ENCODE peak calls at places on chromosome 15, in ten cellular contexts. One of them, this sample, is unnamed.

GRCh38 chr15:84734794-84735479 is 13.5 kb upstream of the ZNF592 start:
- DNase-seq in Caki2: peak
- DNase-seq in bronchial epithelial cell: peak
- DNase-seq in breast epithelium: peak
- DNase-seq in nephron progenitor cell: peak
- DNase-seq in cardiac fibroblast: peak
- DNase-seq in kidney: no peak
- DNase-seq in cardiac muscle cell: peak
- DNase-seq in NCI-H774: peak
- DNase-seq in activated naive CD4-positive, alpha-beta T cell treated with anti-CD3 and anti-CD28 coated beads, Interleukin-2, amount 10 ng/mL, durations not matched to agents 7 days and 5 days: peak
- DNase-seq in this sample: peak

GRCh38 chr15:22968356-22968755 is 11.8 kb downstream of the CYFIP1 start:
- DNase-seq in breast epithelium: no peak
- DNase-seq in cardiac fibroblast: peak
- DNase-seq in NCI-H774: no peak
- DNase-seq in kidney: no peak
- DNase-seq in bronchial epithelial cell: peak
- DNase-seq in Caki2: no peak
- DNase-seq in nephron progenitor cell: no peak
- DNase-seq in cardiac muscle cell: peak
- DNase-seq in activated naive CD4-positive, alpha-beta T cell treated with anti-CD3 and anti-CD28 coated beads, Interleukin-2, amount 10 ng/mL, durations not matched to agents 7 days and 5 days: no peak
- DNase-seq in this sample: no peak

GRCh38 chr15:85097706-85098105 is 116.0 kb downstream of the PDE8A start:
- DNase-seq in activated naive CD4-positive, alpha-beta T cell treated with anti-CD3 and anti-CD28 coated beads, Interleukin-2, amount 10 ng/mL, durations not matched to agents 7 days and 5 days: no peak
- DNase-seq in kidney: no peak
- DNase-seq in cardiac muscle cell: peak
- DNase-seq in bronchial epithelial cell: peak
- DNase-seq in Caki2: no peak
- DNase-seq in nephron progenitor cell: no peak
- DNase-seq in breast epithelium: no peak
- DNase-seq in NCI-H774: no peak
- DNase-seq in cardiac fibroblast: peak
- DNase-seq in this sample: no peak

GRCh38 chr15:73907018-73907394 is 19.3 kb upstream of the LOXL1 start:
- DNase-seq in activated naive CD4-positive, alpha-beta T cell treated with anti-CD3 and anti-CD28 coated beads, Interleukin-2, amount 10 ng/mL, durations not matched to agents 7 days and 5 days: no peak
- DNase-seq in nephron progenitor cell: no peak
- DNase-seq in Caki2: no peak
- DNase-seq in kidney: no peak
- DNase-seq in NCI-H774: no peak
- DNase-seq in cardiac fibroblast: no peak
- DNase-seq in cardiac muscle cell: no peak
- DNase-seq in bronchial epithelial cell: no peak
- DNase-seq in breast epithelium: no peak
- DNase-seq in this sample: no peak

GRCh38 chr15:65263313-65263712 is 23.4 kb downstream of the PARP16 start:
- DNase-seq in kidney: no peak
- DNase-seq in cardiac muscle cell: no peak
- DNase-seq in bronchial epithelial cell: no peak
- DNase-seq in nephron progenitor cell: no peak
- DNase-seq in Caki2: no peak
- DNase-seq in activated naive CD4-positive, alpha-beta T cell treated with anti-CD3 and anti-CD28 coated beads, Interleukin-2, amount 10 ng/mL, durations not matched to agents 7 days and 5 days: no peak
- DNase-seq in cardiac fibroblast: no peak
- DNase-seq in NCI-H774: no peak
- DNase-seq in breast epithelium: no peak
- DNase-seq in this sample: no peak

GRCh38 chr15:85474700-85475316 is 94.4 kb downstream of the AKAP13 start:
- DNase-seq in cardiac fibroblast: no peak
- DNase-seq in Caki2: no peak
- DNase-seq in cardiac muscle cell: no peak
- DNase-seq in bronchial epithelial cell: peak
- DNase-seq in NCI-H774: no peak
- DNase-seq in nephron progenitor cell: no peak
- DNase-seq in kidney: no peak
- DNase-seq in breast epithelium: no peak
- DNase-seq in activated naive CD4-positive, alpha-beta T cell treated with anti-CD3 and anti-CD28 coated beads, Interleukin-2, amount 10 ng/mL, durations not matched to agents 7 days and 5 days: no peak
- DNase-seq in this sample: no peak

GRCh38 chr15:89790661-89791060 is 14.5 kb downstream of the MESP2 start:
- DNase-seq in Caki2: no peak
- DNase-seq in bronchial epithelial cell: no peak
- DNase-seq in breast epithelium: no peak
- DNase-seq in cardiac fibroblast: no peak
- DNase-seq in nephron progenitor cell: no peak
- DNase-seq in kidney: peak
- DNase-seq in NCI-H774: no peak
- DNase-seq in activated naive CD4-positive, alpha-beta T cell treated with anti-CD3 and anti-CD28 coated beads, Interleukin-2, amount 10 ng/mL, durations not matched to agents 7 days and 5 days: peak
- DNase-seq in cardiac muscle cell: no peak
- DNase-seq in this sample: no peak

GRCh38 chr15:84788500-84788899 is 28.7 kb upstream of the ALPK3 start:
- DNase-seq in cardiac muscle cell: peak
- DNase-seq in cardiac fibroblast: no peak
- DNase-seq in breast epithelium: no peak
- DNase-seq in kidney: no peak
- DNase-seq in NCI-H774: no peak
- DNase-seq in bronchial epithelial cell: no peak
- DNase-seq in activated naive CD4-positive, alpha-beta T cell treated with anti-CD3 and anti-CD28 coated beads, Interleukin-2, amount 10 ng/mL, durations not matched to agents 7 days and 5 days: no peak
- DNase-seq in Caki2: no peak
- DNase-seq in nephron progenitor cell: no peak
- DNase-seq in this sample: no peak

GRCh38 chr15:31609243-31609642 is 282.6 kb downstream of the KLF13 start:
- DNase-seq in bronchial epithelial cell: peak
- DNase-seq in cardiac muscle cell: no peak
- DNase-seq in nephron progenitor cell: no peak
- DNase-seq in kidney: no peak
- DNase-seq in breast epithelium: no peak
- DNase-seq in activated naive CD4-positive, alpha-beta T cell treated with anti-CD3 and anti-CD28 coated beads, Interleukin-2, amount 10 ng/mL, durations not matched to agents 7 days and 5 days: no peak
- DNase-seq in cardiac fibroblast: peak
- DNase-seq in Caki2: no peak
- DNase-seq in NCI-H774: no peak
- DNase-seq in this sample: no peak

GRCh38 chr15:74951006-74951405 is 5.6 kb downstream of the RPP25 start:
- DNase-seq in breast epithelium: no peak
- DNase-seq in bronchial epithelial cell: no peak
- DNase-seq in activated naive CD4-positive, alpha-beta T cell treated with anti-CD3 and anti-CD28 coated beads, Interleukin-2, amount 10 ng/mL, durations not matched to agents 7 days and 5 days: no peak
- DNase-seq in kidney: peak
- DNase-seq in cardiac fibroblast: no peak
- DNase-seq in nephron progenitor cell: no peak
- DNase-seq in Caki2: no peak
- DNase-seq in NCI-H774: no peak
- DNase-seq in cardiac muscle cell: no peak
- DNase-seq in this sample: no peak

GRCh38 chr15:62756995-62757360 is 285.6 kb upstream of the TPM1 start:
- DNase-seq in Caki2: no peak
- DNase-seq in cardiac muscle cell: no peak
- DNase-seq in NCI-H774: no peak
- DNase-seq in kidney: no peak
- DNase-seq in nephron progenitor cell: no peak
- DNase-seq in cardiac fibroblast: no peak
- DNase-seq in activated naive CD4-positive, alpha-beta T cell treated with anti-CD3 and anti-CD28 coated beads, Interleukin-2, amount 10 ng/mL, durations not matched to agents 7 days and 5 days: no peak
- DNase-seq in breast epithelium: no peak
- DNase-seq in bronchial epithelial cell: no peak
- DNase-seq in this sample: no peak

GRCh38 chr15:39631357-39631756 is 50.5 kb downstream of the THBS1 start:
- DNase-seq in nephron progenitor cell: no peak
- DNase-seq in Caki2: no peak
- DNase-seq in kidney: no peak
- DNase-seq in bronchial epithelial cell: peak
- DNase-seq in cardiac fibroblast: no peak
- DNase-seq in activated naive CD4-positive, alpha-beta T cell treated with anti-CD3 and anti-CD28 coated beads, Interleukin-2, amount 10 ng/mL, durations not matched to agents 7 days and 5 days: no peak
- DNase-seq in NCI-H774: no peak
- DNase-seq in breast epithelium: no peak
- DNase-seq in cardiac muscle cell: no peak
- DNase-seq in this sample: peak

GRCh38 chr15:71078506-71079207 is 36.6 kb upstream of the THSD4 start:
- DNase-seq in activated naive CD4-positive, alpha-beta T cell treated with anti-CD3 and anti-CD28 coated beads, Interleukin-2, amount 10 ng/mL, durations not matched to agents 7 days and 5 days: no peak
- DNase-seq in cardiac muscle cell: no peak
- DNase-seq in Caki2: no peak
- DNase-seq in breast epithelium: no peak
- DNase-seq in cardiac fibroblast: no peak
- DNase-seq in nephron progenitor cell: no peak
- DNase-seq in NCI-H774: no peak
- DNase-seq in kidney: no peak
- DNase-seq in bronchial epithelial cell: no peak
- DNase-seq in this sample: no peak

GRCh38 chr15:74869726-74870407 is 3.3 kb downstream of the SCAMP2 start:
- DNase-seq in kidney: no peak
- DNase-seq in NCI-H774: no peak
- DNase-seq in breast epithelium: no peak
- DNase-seq in activated naive CD4-positive, alpha-beta T cell treated with anti-CD3 and anti-CD28 coated beads, Interleukin-2, amount 10 ng/mL, durations not matched to agents 7 days and 5 days: peak
- DNase-seq in nephron progenitor cell: no peak
- DNase-seq in cardiac muscle cell: peak
- DNase-seq in cardiac fibroblast: peak
- DNase-seq in Caki2: no peak
- DNase-seq in bronchial epithelial cell: no peak
- DNase-seq in this sample: no peak